ENCODE peak calls at places on chromosomes 13 and 19, in six cellular contexts. E is H1; O is type B pancreatic cell; N is endothelial cell; Q is CD4-positive, alpha-beta T cell; C is left ventricle myocardium inferior. X is an unnamed sample.

GRCh38 chr13:27006519-27007161 is 165.0 kb downstream of the USP12 start:
- DNase-seq in C (no peak), N (no peak), O (no peak), Q (no peak), E (no peak), X (peak; percentile 69)

GRCh38 chr19:13115936-13116281 is 631 bp downstream of the TRMT1 start:
- DNase-seq in O (no peak), E (no peak), C (no peak), N (no peak), Q (no peak), X (no peak)

GRCh38 chr19:18349524-18350128 is 9.2 kb downstream of the PGPEP1 start:
- DNase-seq in N (peak; percentile 61), E (no peak), Q (no peak), O (no peak), C (no peak), X (no peak)

GRCh38 chr13:81017525-81018152 is 676.7 kb upstream of the SPRY2 start:
- DNase-seq in Q (no peak), N (no peak), E (no peak), C (no peak), O (no peak), X (no peak)

GRCh38 chr13:40254394-40254793 is 412.0 kb downstream of the FOXO1 start:
- DNase-seq in Q (no peak), O (no peak), N (no peak), E (no peak), C (no peak), X (no peak)

GRCh38 chr19:5621945-5622464 is 571 bp downstream of the SAFB2 start:
- DNase-seq in Q (peak; percentile 16), N (no peak), O (no peak), E (no peak), C (no peak), X (no peak)

GRCh38 chr13:52739468-52740071 is at the start of gene CNMD:
- DNase-seq in C (no peak), E (no peak), O (no peak), N (peak; percentile 8), Q (no peak), X (no peak)

GRCh38 chr13:111265006-111265700 is 55.3 kb upstream of the TEX29 start:
- DNase-seq in Q (no peak), C (no peak), E (no peak), N (no peak), O (no peak), X (no peak)

GRCh38 chr19:2983351-2984195 is 6.2 kb downstream of the TLE6 start:
- DNase-seq in N (peak; percentile 54), Q (no peak), E (peak; percentile 83), C (peak; percentile 74), O (peak; percentile 79), X (no peak)

GRCh38 chr13:105343134-105343806 is 1192.2 kb downstream of the EFNB2 start:
- DNase-seq in N (no peak), C (no peak), O (no peak), Q (no peak), E (no peak), X (no peak)

GRCh38 chr13:52405767-52406494 is at the start of gene THSD1:
- DNase-seq in Q (no peak), C (peak; percentile 84), O (no peak), N (peak; percentile 86), E (no peak), X (no peak)

GRCh38 chr19:9958451-9958850 is 22.1 kb upstream of the OLFM2 start:
- DNase-seq in E (no peak), C (no peak), O (no peak), N (no peak), Q (no peak), X (no peak)

GRCh38 chr13:77555246-77555645 is 19.7 kb downstream of the SCEL start:
- DNase-seq in E (no peak), O (no peak), C (no peak), N (no peak), Q (no peak), X (no peak)

GRCh38 chr19:5222821-5223321 is 117.7 kb downstream of the PTPRS start:
- DNase-seq in O (no peak), C (no peak), N (no peak), E (no peak), Q (no peak), X (no peak)

GRCh38 chr13:27770809-27771208 is 21.5 kb upstream of the GSX1 start:
- DNase-seq in C (no peak), O (no peak), Q (peak; percentile 18), E (no peak), N (peak; percentile 44), X (no peak)

GRCh38 chr13:21657538-21657937 is 13.3 kb upstream of the FGF9 start:
- DNase-seq in Q (no peak), O (no peak), C (no peak), E (no peak), N (no peak), X (no peak)

GRCh38 chr19:32599736-32600157 is 18.8 kb downstream of the PDCD5 start:
- DNase-seq in C (no peak), N (peak; percentile 49), Q (peak; percentile 43), O (no peak), E (no peak), X (peak; percentile 80)

GRCh38 chr13:94413545-94413944 is 65.9 kb downstream of the DCT start:
- DNase-seq in O (no peak), N (no peak), Q (no peak), C (no peak), E (no peak), X (no peak)

GRCh38 chr19:19774354-19775033 is 41.6 kb upstream of the ZNF14 start:
- DNase-seq in Q (no peak), E (no peak), C (no peak), O (peak; percentile 29), N (no peak), X (no peak)

GRCh38 chr13:29059837-29060236 is 239.7 kb downstream of the MTUS2 start:
- DNase-seq in N (no peak), Q (no peak), E (no peak), O (no peak), C (peak; percentile 45), X (no peak)

GRCh38 chr13:23990443-23990842 is 93.1 kb upstream of the C1QTNF9B start:
- DNase-seq in C (no peak), Q (no peak), N (no peak), O (no peak), E (no peak), X (no peak)

GRCh38 chr19:52102163-52102562 is 6.6 kb upstream of the ZNF841 start:
- DNase-seq in O (no peak), E (no peak), Q (no peak), N (no peak), C (no peak), X (no peak)

GRCh38 chr13:44543424-44543823 is 32.7 kb downstream of the TSC22D1 start:
- DNase-seq in E (no peak), O (no peak), C (no peak), Q (no peak), N (no peak), X (no peak)

GRCh38 chr19:41427647-41428480 is 690 bp upstream of the B3GNT8 start:
- DNase-seq in Q (peak; percentile 15), N (peak; percentile 33), E (no peak), C (peak; percentile 58), O (no peak), X (no peak)

GRCh38 chr13:27979001-27979643 is 9.4 kb downstream of the URAD start:
- DNase-seq in N (no peak), O (no peak), Q (no peak), C (no peak), E (no peak), X (no peak)

GRCh38 chr19:48255376-48256303 is at the start of gene CARD8:
- DNase-seq in Q (peak; percentile 74), E (peak; percentile 53), O (no peak), C (peak; percentile 80), N (peak; percentile 67), X (peak; percentile 90)
- TF ChIP-seq CTCF in Q (no peak), E (no peak), O (peak; percentile 34), C (no peak), N (no peak), X (peak; percentile 16)

GRCh38 chr19:49761625-49762311 is 1.3 kb downstream of the TSKS start:
- DNase-seq in Q (no peak), O (no peak), C (peak; percentile 36), N (peak; percentile 30), E (no peak), X (no peak)
- TF ChIP-seq CTCF in Q (no peak), O (no peak), C (peak; percentile 47), N (no peak), E (no peak), X (peak; percentile 11)

DNA sequence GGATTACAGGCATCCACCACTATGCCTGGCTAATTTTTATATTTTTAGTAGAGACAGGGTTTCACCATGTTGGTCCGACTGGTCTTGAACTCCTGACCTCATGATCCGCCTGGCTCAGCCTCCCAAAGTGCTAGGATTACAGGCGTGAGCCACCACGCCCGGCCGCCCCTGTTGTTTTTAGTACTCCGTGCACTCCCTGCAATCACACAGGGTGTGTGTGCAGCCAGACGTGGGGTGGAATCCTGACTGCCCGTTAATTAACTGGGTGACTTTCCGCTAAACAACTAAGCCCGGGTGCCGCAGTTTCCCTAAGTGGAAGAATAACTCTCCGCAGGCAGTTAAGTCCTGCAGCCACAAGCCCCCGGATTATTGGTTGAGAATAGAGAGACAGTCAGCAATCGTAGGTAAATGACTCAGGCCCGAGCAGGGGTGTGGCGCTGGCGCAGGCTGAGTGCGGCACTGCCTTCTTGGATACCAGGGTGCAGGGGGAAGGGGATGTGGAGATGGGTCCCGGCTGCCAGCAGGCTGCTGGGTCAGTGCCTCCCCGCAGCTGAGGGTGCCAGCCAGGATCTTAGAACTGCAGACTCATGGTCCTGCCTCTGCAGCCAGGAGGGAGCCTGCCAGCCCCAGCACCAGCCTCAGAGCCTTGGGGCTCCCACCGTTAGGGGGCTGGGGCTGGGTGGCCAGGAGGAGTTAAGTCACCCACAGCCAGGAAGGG is 6.1 kb upstream of the FXYD3 start:
- DNase-seq in N (no peak), C (no peak), O (no peak), E (no peak), Q (no peak), X (no peak)
- TF ChIP-seq CTCF in N (no peak), C (no peak), O (no peak), E (no peak), Q (no peak), X (no peak)

DNA sequence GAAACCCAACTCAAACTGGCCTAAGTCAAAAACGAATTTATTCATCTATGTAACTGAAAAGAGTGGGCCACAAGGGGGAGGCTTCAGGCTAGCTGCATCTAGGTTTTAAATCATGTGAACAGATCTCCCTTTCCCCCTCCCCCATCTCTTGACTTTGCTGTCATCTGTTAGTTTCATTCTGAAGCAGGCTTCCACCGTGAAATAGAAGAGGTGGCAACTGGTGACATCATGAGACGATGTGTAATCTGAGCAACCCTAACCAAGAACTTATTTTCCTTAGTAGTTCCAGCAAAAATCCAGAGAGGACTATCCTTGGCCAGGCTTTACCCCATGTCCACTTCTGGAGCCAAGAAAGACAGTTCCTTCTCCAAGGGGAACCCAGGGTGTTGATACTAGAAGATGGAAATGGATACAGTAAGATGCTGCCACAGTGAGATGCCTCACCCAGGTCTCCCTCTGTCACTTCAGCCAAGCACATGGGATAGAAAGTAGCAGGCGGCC is 9.4 kb downstream of the SAMD4B start:
- DNase-seq in O (no peak), N (no peak), E (no peak), C (no peak), Q (no peak), X (no peak)
- TF ChIP-seq CTCF in O (no peak), N (no peak), E (no peak), C (no peak), Q (no peak), X (no peak)

DNA sequence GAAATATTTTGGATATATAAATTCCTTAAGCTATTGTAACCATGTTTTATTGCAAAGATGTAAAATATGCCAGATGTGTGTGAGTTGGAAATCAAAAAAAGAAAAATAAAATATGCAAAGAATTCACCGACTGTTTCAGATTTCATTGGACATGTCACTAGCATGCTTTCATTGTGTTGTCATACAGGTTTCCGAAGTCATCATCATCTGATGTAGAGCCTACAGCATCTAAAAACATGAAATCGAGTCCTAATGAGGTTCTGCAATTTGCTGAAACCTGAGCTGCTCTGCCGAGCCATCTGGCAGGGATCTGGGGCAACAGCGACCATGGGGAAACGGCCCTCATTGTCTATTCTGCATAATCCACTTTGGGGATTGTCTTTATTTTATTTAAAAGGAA is 196.1 kb upstream of the MAB21L1 start:
- DNase-seq in E (no peak), O (no peak), C (no peak), Q (no peak), N (no peak), X (no peak)
- TF ChIP-seq CTCF in E (no peak), O (no peak), C (no peak), Q (no peak), N (no peak), X (no peak)